ENCODE peak calls at places on chromosome 22, in nine cellular contexts. One of them, this sample, is unnamed.

GRCh38 chr22:35601743-35602633 is 15.1 kb downstream of the MB start:
- DNase-seq in astrocyte of the spinal cord: peak
- DNase-seq in ovary: no peak
- DNase-seq in stromal cell of bone marrow: peak
- DNase-seq in cerebellar cortex: no peak
- DNase-seq in DMS 273 treated with DMSO at 0.1 percent for 48 hours: no peak
- DNase-seq in HFFc6: peak
- DNase-seq in kidney glomerular epithelial cell: peak
- DNase-seq in sciatic nerve: no peak
- DNase-seq in this sample: no peak

GRCh38 chr22:24147666-24148065 is 33.6 kb upstream of the SUSD2 start:
- DNase-seq in astrocyte of the spinal cord: no peak
- DNase-seq in ovary: no peak
- DNase-seq in stromal cell of bone marrow: no peak
- DNase-seq in cerebellar cortex: no peak
- DNase-seq in DMS 273 treated with DMSO at 0.1 percent for 48 hours: no peak
- DNase-seq in HFFc6: no peak
- DNase-seq in kidney glomerular epithelial cell: no peak
- DNase-seq in sciatic nerve: no peak
- DNase-seq in this sample: no peak

GRCh38 chr22:49716441-49716840 is 111.2 kb downstream of the BRD1 start:
- DNase-seq in astrocyte of the spinal cord: no peak
- DNase-seq in ovary: no peak
- DNase-seq in stromal cell of bone marrow: no peak
- DNase-seq in cerebellar cortex: no peak
- DNase-seq in DMS 273 treated with DMSO at 0.1 percent for 48 hours: no peak
- DNase-seq in HFFc6: no peak
- DNase-seq in kidney glomerular epithelial cell: no peak
- DNase-seq in sciatic nerve: no peak
- DNase-seq in this sample: no peak

GRCh38 chr22:50260801-50261614 is 475 bp downstream of the MAPK12 start:
- DNase-seq in astrocyte of the spinal cord: peak
- DNase-seq in ovary: no peak
- DNase-seq in stromal cell of bone marrow: no peak
- DNase-seq in cerebellar cortex: peak
- DNase-seq in DMS 273 treated with DMSO at 0.1 percent for 48 hours: no peak
- DNase-seq in HFFc6: peak
- DNase-seq in kidney glomerular epithelial cell: no peak
- DNase-seq in sciatic nerve: no peak
- DNase-seq in this sample: peak

GRCh38 chr22:25395468-25395867 is 169.0 kb upstream of the GRK3 start:
- DNase-seq in astrocyte of the spinal cord: no peak
- DNase-seq in ovary: no peak
- DNase-seq in stromal cell of bone marrow: no peak
- DNase-seq in cerebellar cortex: no peak
- DNase-seq in DMS 273 treated with DMSO at 0.1 percent for 48 hours: no peak
- DNase-seq in HFFc6: no peak
- DNase-seq in kidney glomerular epithelial cell: no peak
- DNase-seq in sciatic nerve: no peak
- DNase-seq in this sample: no peak

GRCh38 chr22:46233231-46233630 is 16.9 kb downstream of the CDPF1 start:
- DNase-seq in astrocyte of the spinal cord: peak
- DNase-seq in ovary: no peak
- DNase-seq in stromal cell of bone marrow: peak
- DNase-seq in cerebellar cortex: peak
- DNase-seq in DMS 273 treated with DMSO at 0.1 percent for 48 hours: peak
- DNase-seq in HFFc6: peak
- DNase-seq in kidney glomerular epithelial cell: peak
- DNase-seq in sciatic nerve: no peak
- DNase-seq in this sample: peak

GRCh38 chr22:45468872-45469572 is 33.7 kb upstream of the FBLN1 start:
- DNase-seq in astrocyte of the spinal cord: peak
- DNase-seq in ovary: peak
- DNase-seq in stromal cell of bone marrow: peak
- DNase-seq in cerebellar cortex: no peak
- DNase-seq in DMS 273 treated with DMSO at 0.1 percent for 48 hours: no peak
- DNase-seq in HFFc6: peak
- DNase-seq in kidney glomerular epithelial cell: no peak
- DNase-seq in sciatic nerve: peak
- DNase-seq in this sample: no peak

GRCh38 chr22:38950527-38951111 is 6.8 kb upstream of the APOBEC3A start:
- DNase-seq in astrocyte of the spinal cord: no peak
- DNase-seq in ovary: no peak
- DNase-seq in stromal cell of bone marrow: no peak
- DNase-seq in cerebellar cortex: no peak
- DNase-seq in DMS 273 treated with DMSO at 0.1 percent for 48 hours: no peak
- DNase-seq in HFFc6: no peak
- DNase-seq in kidney glomerular epithelial cell: no peak
- DNase-seq in sciatic nerve: no peak
- DNase-seq in this sample: no peak

GRCh38 chr22:24419480-24419860 is 7.9 kb upstream of the ADORA2A start:
- DNase-seq in astrocyte of the spinal cord: no peak
- DNase-seq in ovary: no peak
- DNase-seq in stromal cell of bone marrow: no peak
- DNase-seq in cerebellar cortex: no peak
- DNase-seq in DMS 273 treated with DMSO at 0.1 percent for 48 hours: no peak
- DNase-seq in HFFc6: no peak
- DNase-seq in kidney glomerular epithelial cell: no peak
- DNase-seq in sciatic nerve: no peak
- DNase-seq in this sample: no peak

GRCh38 chr22:49992921-49993648 is 19.5 kb downstream of the IL17REL start:
- DNase-seq in astrocyte of the spinal cord: peak
- DNase-seq in ovary: no peak
- DNase-seq in stromal cell of bone marrow: peak
- DNase-seq in cerebellar cortex: no peak
- DNase-seq in DMS 273 treated with DMSO at 0.1 percent for 48 hours: no peak
- DNase-seq in HFFc6: peak
- DNase-seq in kidney glomerular epithelial cell: no peak
- DNase-seq in sciatic nerve: peak
- DNase-seq in this sample: no peak

GRCh38 chr22:22897036-22897435 is 9.4 kb downstream of the IGLL5 start:
- DNase-seq in astrocyte of the spinal cord: no peak
- DNase-seq in ovary: no peak
- DNase-seq in stromal cell of bone marrow: no peak
- DNase-seq in cerebellar cortex: no peak
- DNase-seq in DMS 273 treated with DMSO at 0.1 percent for 48 hours: no peak
- DNase-seq in HFFc6: no peak
- DNase-seq in kidney glomerular epithelial cell: no peak
- DNase-seq in sciatic nerve: peak
- DNase-seq in this sample: no peak

GRCh38 chr22:50170453-50171318 is at the start of gene PANX2:
- DNase-seq in astrocyte of the spinal cord: no peak
- DNase-seq in ovary: peak
- DNase-seq in stromal cell of bone marrow: no peak
- DNase-seq in cerebellar cortex: no peak
- DNase-seq in DMS 273 treated with DMSO at 0.1 percent for 48 hours: no peak
- DNase-seq in HFFc6: no peak
- DNase-seq in kidney glomerular epithelial cell: no peak
- DNase-seq in sciatic nerve: no peak
- DNase-seq in this sample: no peak

GRCh38 chr22:25368271-25368670 is 148.8 kb downstream of the CRYBB2 start:
- DNase-seq in astrocyte of the spinal cord: peak
- DNase-seq in ovary: no peak
- DNase-seq in stromal cell of bone marrow: peak
- DNase-seq in cerebellar cortex: no peak
- DNase-seq in DMS 273 treated with DMSO at 0.1 percent for 48 hours: no peak
- DNase-seq in HFFc6: peak
- DNase-seq in kidney glomerular epithelial cell: no peak
- DNase-seq in sciatic nerve: no peak
- DNase-seq in this sample: no peak

GRCh38 chr22:38088723-38089473 is 4.9 kb upstream of the SLC16A8 start:
- DNase-seq in astrocyte of the spinal cord: no peak
- DNase-seq in ovary: no peak
- DNase-seq in stromal cell of bone marrow: no peak
- DNase-seq in cerebellar cortex: no peak
- DNase-seq in DMS 273 treated with DMSO at 0.1 percent for 48 hours: no peak
- DNase-seq in HFFc6: no peak
- DNase-seq in kidney glomerular epithelial cell: no peak
- DNase-seq in sciatic nerve: no peak
- DNase-seq in this sample: no peak

GRCh38 chr22:31099841-31100761 is 7.3 kb downstream of the SELENOM start:
- DNase-seq in astrocyte of the spinal cord: no peak
- DNase-seq in ovary: peak
- DNase-seq in stromal cell of bone marrow: no peak
- DNase-seq in cerebellar cortex: no peak
- DNase-seq in DMS 273 treated with DMSO at 0.1 percent for 48 hours: no peak
- DNase-seq in HFFc6: no peak
- DNase-seq in kidney glomerular epithelial cell: no peak
- DNase-seq in sciatic nerve: no peak
- DNase-seq in this sample: no peak

GRCh38 chr22:43411040-43411919 is 534 bp upstream of the MPPED1 start:
- DNase-seq in astrocyte of the spinal cord: no peak
- DNase-seq in ovary: peak
- DNase-seq in stromal cell of bone marrow: no peak
- DNase-seq in cerebellar cortex: no peak
- DNase-seq in DMS 273 treated with DMSO at 0.1 percent for 48 hours: no peak
- DNase-seq in HFFc6: no peak
- DNase-seq in kidney glomerular epithelial cell: no peak
- DNase-seq in sciatic nerve: no peak
- DNase-seq in this sample: no peak

GRCh38 chr22:19036523-19037273 is 85.5 kb downstream of the DGCR2 start:
- DNase-seq in astrocyte of the spinal cord: no peak
- DNase-seq in ovary: no peak
- DNase-seq in stromal cell of bone marrow: no peak
- DNase-seq in cerebellar cortex: peak
- DNase-seq in DMS 273 treated with DMSO at 0.1 percent for 48 hours: no peak
- DNase-seq in HFFc6: no peak
- DNase-seq in kidney glomerular epithelial cell: no peak
- DNase-seq in sciatic nerve: peak
- DNase-seq in this sample: no peak

GRCh38 chr22:48318575-48319320 is 1508.9 kb downstream of the BRD1 start:
- DNase-seq in astrocyte of the spinal cord: no peak
- DNase-seq in ovary: peak
- DNase-seq in stromal cell of bone marrow: no peak
- DNase-seq in cerebellar cortex: no peak
- DNase-seq in DMS 273 treated with DMSO at 0.1 percent for 48 hours: no peak
- DNase-seq in HFFc6: no peak
- DNase-seq in kidney glomerular epithelial cell: no peak
- DNase-seq in sciatic nerve: no peak
- DNase-seq in this sample: no peak

GRCh38 chr22:34760276-34761008 is 305.5 kb upstream of the ISX start:
- DNase-seq in astrocyte of the spinal cord: no peak
- DNase-seq in ovary: no peak
- DNase-seq in stromal cell of bone marrow: no peak
- DNase-seq in cerebellar cortex: no peak
- DNase-seq in DMS 273 treated with DMSO at 0.1 percent for 48 hours: no peak
- DNase-seq in HFFc6: no peak
- DNase-seq in kidney glomerular epithelial cell: no peak
- DNase-seq in sciatic nerve: no peak
- DNase-seq in this sample: no peak

GRCh38 chr22:43197271-43197941 is 10.5 kb upstream of the TTLL12 start:
- DNase-seq in astrocyte of the spinal cord: peak
- DNase-seq in ovary: no peak
- DNase-seq in stromal cell of bone marrow: no peak
- DNase-seq in cerebellar cortex: no peak
- DNase-seq in DMS 273 treated with DMSO at 0.1 percent for 48 hours: no peak
- DNase-seq in HFFc6: peak
- DNase-seq in kidney glomerular epithelial cell: no peak
- DNase-seq in sciatic nerve: no peak
- DNase-seq in this sample: no peak

GRCh38 chr22:49772692-49773091 is 55.0 kb downstream of the BRD1 start:
- DNase-seq in astrocyte of the spinal cord: no peak
- DNase-seq in ovary: no peak
- DNase-seq in stromal cell of bone marrow: no peak
- DNase-seq in cerebellar cortex: no peak
- DNase-seq in DMS 273 treated with DMSO at 0.1 percent for 48 hours: no peak
- DNase-seq in HFFc6: no peak
- DNase-seq in kidney glomerular epithelial cell: no peak
- DNase-seq in sciatic nerve: no peak
- DNase-seq in this sample: no peak

GRCh38 chr22:48825802-48826520 is 1001.7 kb downstream of the BRD1 start:
- DNase-seq in astrocyte of the spinal cord: no peak
- DNase-seq in ovary: no peak
- DNase-seq in stromal cell of bone marrow: no peak
- DNase-seq in cerebellar cortex: no peak
- DNase-seq in DMS 273 treated with DMSO at 0.1 percent for 48 hours: no peak
- DNase-seq in HFFc6: no peak
- DNase-seq in kidney glomerular epithelial cell: no peak
- DNase-seq in sciatic nerve: no peak
- DNase-seq in this sample: no peak

GRCh38 chr22:17120711-17121234 is 387 bp downstream of the TMEM121B start:
- DNase-seq in astrocyte of the spinal cord: no peak
- DNase-seq in ovary: no peak
- DNase-seq in stromal cell of bone marrow: no peak
- DNase-seq in cerebellar cortex: peak
- DNase-seq in DMS 273 treated with DMSO at 0.1 percent for 48 hours: no peak
- DNase-seq in HFFc6: no peak
- DNase-seq in kidney glomerular epithelial cell: no peak
- DNase-seq in sciatic nerve: no peak
- DNase-seq in this sample: peak

GRCh38 chr22:33372875-33373274 is 314.7 kb upstream of the SYN3 start:
- DNase-seq in astrocyte of the spinal cord: no peak
- DNase-seq in ovary: no peak
- DNase-seq in stromal cell of bone marrow: no peak
- DNase-seq in cerebellar cortex: no peak
- DNase-seq in DMS 273 treated with DMSO at 0.1 percent for 48 hours: no peak
- DNase-seq in HFFc6: no peak
- DNase-seq in kidney glomerular epithelial cell: no peak
- DNase-seq in sciatic nerve: no peak
- DNase-seq in this sample: no peak

GRCh38 chr22:41436322-41437113 is 10.1 kb downstream of the TOB2 start:
- DNase-seq in astrocyte of the spinal cord: no peak
- DNase-seq in ovary: no peak
- DNase-seq in stromal cell of bone marrow: no peak
- DNase-seq in cerebellar cortex: no peak
- DNase-seq in DMS 273 treated with DMSO at 0.1 percent for 48 hours: no peak
- DNase-seq in HFFc6: no peak
- DNase-seq in kidney glomerular epithelial cell: no peak
- DNase-seq in sciatic nerve: no peak
- DNase-seq in this sample: no peak

GRCh38 chr22:42261266-42261665 is 9.2 kb downstream of the TCF20 start:
- DNase-seq in astrocyte of the spinal cord: peak
- DNase-seq in ovary: no peak
- DNase-seq in stromal cell of bone marrow: no peak
- DNase-seq in cerebellar cortex: no peak
- DNase-seq in DMS 273 treated with DMSO at 0.1 percent for 48 hours: no peak
- DNase-seq in HFFc6: peak
- DNase-seq in kidney glomerular epithelial cell: no peak
- DNase-seq in sciatic nerve: no peak
- DNase-seq in this sample: no peak

GRCh38 chr22:49687333-49687732 is 140.3 kb downstream of the BRD1 start:
- DNase-seq in astrocyte of the spinal cord: no peak
- DNase-seq in ovary: no peak
- DNase-seq in stromal cell of bone marrow: no peak
- DNase-seq in cerebellar cortex: no peak
- DNase-seq in DMS 273 treated with DMSO at 0.1 percent for 48 hours: no peak
- DNase-seq in HFFc6: no peak
- DNase-seq in kidney glomerular epithelial cell: no peak
- DNase-seq in sciatic nerve: peak
- DNase-seq in this sample: no peak

This sample was measured in G401.